ENCODE peak calls at places on chromosome 7, in nine cellular contexts. S is upper lobe of right lung, B is IMR-90, P is GM12878, V is heart right ventricle, Y is tibial nerve, O is fibroblast of lung, N is tibial artery, F is A673. U is an unnamed sample. For H3K4me1 and H3K27me3, the result is how much of the 10 kb centered on the place peaks cover.

GRCh38 chr7:106588576-106589494 is 72.1 kb downstream of the CCDC71L start:
- DNase-seq in S (no peak), B (no peak), P (no peak), V (no peak), Y (no peak), O (no peak), N (no peak), F (no peak), U (no peak)

GRCh38 chr7:47264021-47264651 is 317.8 kb downstream of the TNS3 start:
- DNase-seq in S (no peak), B (no peak), P (no peak), V (no peak), Y (no peak), O (no peak), N (no peak), F (no peak), U (no peak)

GRCh38 chr7:143391462-143392404 is 10.6 kb downstream of the ZYX start:
- DNase-seq in S (no peak), B (peak), P (no peak), V (peak), Y (peak), O (peak), N (peak), F (no peak), U (peak)

GRCh38 chr7:157554393-157555238 is 217.8 kb downstream of the DNAJB6 start:
- DNase-seq in S (peak), B (no peak), P (no peak), V (no peak), Y (no peak), O (no peak), N (peak), F (no peak), U (no peak)

GRCh38 chr7:106614751-106615150 is 46.2 kb downstream of the CCDC71L start:
- DNase-seq in S (no peak), B (no peak), P (no peak), V (no peak), Y (no peak), O (no peak), N (no peak), F (no peak), U (no peak)

GRCh38 chr7:79352323-79352722 is 101.1 kb downstream of the MAGI2 start:
- DNase-seq in S (no peak), B (peak), P (no peak), V (no peak), Y (no peak), O (peak), N (no peak), F (no peak), U (no peak)

GRCh38 chr7:105325225-105325904 is 63.4 kb downstream of the SRPK2 start:
- DNase-seq in S (no peak), B (no peak), P (no peak), V (no peak), Y (no peak), O (no peak), N (no peak), F (no peak), U (no peak)

GRCh38 chr7:97798036-97799019 is 66.4 kb downstream of the TAC1 start:
- DNase-seq in S (no peak), B (no peak), P (no peak), V (no peak), Y (no peak), O (no peak), N (no peak), F (no peak), U (no peak)

GRCh38 chr7:105178177-105178576 is 164.2 kb downstream of the KMT2E start:
- DNase-seq in S (no peak), B (no peak), P (no peak), V (no peak), Y (no peak), O (no peak), N (no peak), F (no peak), U (no peak)

GRCh38 chr7:104206841-104207240 is 972 bp downstream of the ORC5 start:
- DNase-seq in S (no peak), B (no peak), P (no peak), V (no peak), Y (no peak), O (no peak), N (no peak), F (no peak), U (no peak)

GRCh38 chr7:37440738-37441404 is 7.8 kb downstream of the ELMO1 start:
- DNase-seq in S (no peak), B (no peak), P (no peak), V (peak), Y (no peak), O (no peak), N (no peak), F (no peak), U (no peak)
- H3K27ac ChIP-seq in S (peak), B (no peak), P (no peak), V (peak), Y (peak), O (no peak), N (peak), F (no peak), U (peak)

DNA sequence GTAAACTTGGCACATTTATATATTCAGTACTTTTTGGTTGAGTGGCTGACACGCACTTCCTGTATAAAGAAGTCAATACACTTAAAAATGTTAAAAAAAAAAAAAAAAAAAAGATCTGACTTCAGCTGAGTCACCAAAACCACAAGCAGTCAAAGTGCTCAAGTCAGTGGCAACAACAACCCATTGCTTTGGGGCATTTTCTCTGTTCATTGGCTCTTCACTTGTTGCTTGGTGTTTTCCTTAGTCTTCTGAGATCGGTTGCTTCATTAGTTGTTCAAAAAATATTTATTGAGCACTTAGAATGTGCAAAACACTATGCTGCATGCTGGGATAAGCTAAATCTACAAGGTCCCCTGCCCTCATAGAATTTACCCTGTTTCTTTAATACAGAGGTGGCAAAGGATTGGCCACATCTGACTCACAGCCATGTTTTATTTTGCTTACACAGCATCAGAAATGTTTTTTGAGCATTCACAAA is 63.7 kb downstream of the ZNRF2 start:
- DNase-seq in S (no peak), B (peak), P (peak), V (no peak), Y (no peak), O (peak), N (no peak), F (peak), U (no peak)
- H3K4me1 ChIP-seq in S (under half), B (under half), P (under half), V (under half), Y (under half), O (under half), N (half or more), F (half or more), U (under half)

DNA sequence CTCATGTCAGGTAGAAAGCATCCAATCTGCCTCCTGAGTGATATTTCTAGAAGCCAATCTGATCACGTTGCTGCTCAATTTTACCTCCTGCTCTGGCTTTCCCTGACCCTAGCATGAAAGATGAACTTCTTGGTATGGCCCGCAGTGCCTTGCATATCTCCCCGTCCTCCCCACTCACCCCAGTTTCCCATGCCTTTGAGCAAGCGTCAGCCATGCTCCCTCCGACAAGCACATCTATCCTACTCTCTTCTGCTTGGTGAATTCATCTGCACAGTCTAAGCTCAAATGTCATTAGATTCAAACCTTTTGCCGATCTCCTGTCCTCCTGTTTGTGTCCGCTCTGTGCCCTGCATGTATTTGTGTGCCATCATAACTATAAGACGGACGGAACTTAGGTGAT is 6.2 kb upstream of the TBXAS1 start:
- DNase-seq in S (no peak), B (no peak), P (no peak), V (no peak), Y (no peak), O (no peak), N (no peak), F (no peak), U (no peak)
- H3K27me3 ChIP-seq in S (under half), B (under half), P (under half), V (under half), Y (under half), O (under half), N (under half), F (under half), U (under half)

DNA sequence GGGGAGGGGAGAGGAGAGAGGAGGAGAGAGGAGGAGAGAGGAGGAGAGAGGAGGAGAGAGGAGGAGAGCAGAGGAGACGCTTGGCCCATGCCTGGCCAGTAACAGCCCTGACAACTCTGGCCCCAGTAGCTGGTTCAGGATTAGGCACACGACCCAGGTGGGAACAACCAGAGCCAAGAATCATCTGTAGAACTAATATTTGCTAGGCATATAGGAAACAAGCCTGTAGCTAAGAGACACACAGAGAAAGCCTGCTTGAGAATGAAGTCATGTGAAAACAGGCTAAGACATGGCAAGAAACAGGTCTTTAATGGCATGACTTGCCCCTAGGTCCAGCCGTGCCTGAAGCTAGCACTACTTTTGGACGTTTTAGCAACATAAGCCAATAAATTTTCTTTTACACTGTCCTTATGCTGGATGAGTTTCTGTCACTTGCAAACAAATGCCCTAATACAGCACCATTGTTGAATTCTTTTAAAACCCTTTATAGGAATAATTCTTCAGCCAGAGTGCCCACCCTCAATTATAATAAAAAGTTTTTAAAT is 17.5 kb downstream of the OSBPL3 start:
- DNase-seq in S (no peak), B (no peak), P (no peak), V (no peak), Y (no peak), O (no peak), N (no peak), F (no peak), U (no peak)
- H3K27ac ChIP-seq in S (no peak), B (no peak), P (peak), V (no peak), Y (no peak), O (no peak), N (no peak), F (no peak), U (no peak)

GRCh38 chr7:44978511-44979366 is at the start of gene MYO1G:
- DNase-seq in S (peak), B (no peak), P (peak), V (no peak), Y (no peak), O (no peak), N (no peak), F (no peak), U (peak)
- H3K4me1 ChIP-seq in S (under half), B (under half), P (half or more), V (under half), Y (under half), O (under half), N (under half), F (under half), U (under half)

DNA sequence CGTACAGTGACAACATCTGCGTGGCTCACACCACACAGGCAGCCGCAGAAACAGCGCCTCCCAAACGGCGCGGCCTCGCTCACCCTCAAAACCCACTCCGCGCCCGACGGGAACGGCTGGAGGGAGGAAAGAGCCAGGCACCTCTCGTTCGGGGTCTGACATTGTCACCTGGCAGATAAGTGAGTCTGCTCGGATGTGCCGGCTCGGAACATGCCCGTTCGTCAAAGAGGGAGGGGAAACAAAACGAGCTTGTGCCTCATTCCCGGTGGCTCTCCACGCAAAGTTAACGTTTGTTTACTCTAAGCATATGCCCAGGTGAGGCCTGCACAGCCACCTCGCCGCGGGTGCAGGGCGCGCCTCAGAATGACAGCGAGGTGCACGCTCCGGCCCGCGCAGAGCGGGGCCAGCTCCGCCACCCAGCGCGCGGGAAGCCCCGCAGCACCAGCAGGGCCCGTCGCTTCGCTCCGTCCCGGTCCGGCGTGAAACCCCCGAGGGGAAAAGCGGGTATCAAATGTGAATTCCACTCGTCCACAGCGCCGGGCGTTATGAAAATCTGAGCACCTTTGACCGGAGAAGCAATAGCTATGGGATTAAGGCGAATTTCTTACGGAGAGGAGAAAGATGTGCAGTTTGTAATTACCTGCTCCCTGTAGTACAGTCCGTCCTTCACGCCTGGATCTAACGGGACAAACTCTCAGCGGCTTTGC is 13.1 kb downstream of the CNPY1 start:
- DNase-seq in S (peak), B (no peak), P (no peak), V (no peak), Y (no peak), O (no peak), N (no peak), F (no peak), U (no peak)
- H3K27me3 ChIP-seq in S (half or more), B (under half), P (under half), V (half or more), Y (under half), O (under half), N (half or more), F (half or more), U (under half)

GRCh38 chr7:127885843-127886242 is 145.4 kb downstream of the LRRC4 start:
- DNase-seq in S (no peak), B (peak), P (no peak), V (peak), Y (no peak), O (peak), N (peak), F (peak), U (no peak)

GRCh38 chr7:127886248-127886647 is 145.0 kb downstream of the LRRC4 start:
- DNase-seq in S (no peak), B (peak), P (no peak), V (no peak), Y (no peak), O (peak), N (no peak), F (no peak), U (no peak)

GRCh38 chr7:127888411-127888810 is 142.8 kb downstream of the LRRC4 start:
- DNase-seq in S (no peak), B (no peak), P (no peak), V (no peak), Y (no peak), O (no peak), N (no peak), F (no peak), U (no peak)

GRCh38 chr7:127887631-127888030 is 143.6 kb downstream of the LRRC4 start:
- DNase-seq in S (no peak), B (no peak), P (no peak), V (no peak), Y (no peak), O (no peak), N (no peak), F (no peak), U (no peak)

GRCh38 chr7:127887096-127887495 is 144.1 kb downstream of the LRRC4 start:
- DNase-seq in S (no peak), B (no peak), P (no peak), V (no peak), Y (no peak), O (no peak), N (no peak), F (no peak), U (no peak)
- H3K27ac ChIP-seq in S (no peak), B (no peak), P (no peak), V (no peak), Y (peak), O (no peak), N (no peak), F (no peak), U (no peak)

DNA sequence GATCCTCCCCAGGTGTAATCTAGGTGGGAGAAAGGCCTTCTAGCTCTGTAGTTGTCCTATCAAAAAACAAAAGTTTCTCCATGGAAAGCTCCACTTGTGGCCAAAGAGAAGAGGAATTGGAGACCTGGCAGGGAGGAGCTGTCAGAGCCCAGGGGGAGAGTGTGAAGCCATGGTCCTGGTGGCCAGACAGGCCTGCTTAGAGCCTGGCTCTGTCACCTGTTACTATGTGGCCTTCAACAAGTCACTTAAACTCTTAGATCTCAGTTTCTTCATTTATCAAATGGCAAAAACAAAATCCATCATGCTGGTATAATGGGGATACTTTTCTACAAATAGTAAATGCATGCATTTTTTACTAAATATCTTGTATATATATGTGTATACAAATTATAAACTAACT is 59.0 kb upstream of the NFE2L3 start:
- DNase-seq in S (no peak), B (no peak), P (no peak), V (no peak), Y (no peak), O (no peak), N (no peak), F (no peak), U (no peak)
- H3K4me1 ChIP-seq in S (under half), B (under half), P (under half), V (under half), Y (under half), O (under half), N (under half), F (under half), U (under half)

GRCh38 chr7:151197932-151198331 is 10.9 kb upstream of the ASB10 start:
- DNase-seq in S (no peak), B (no peak), P (no peak), V (no peak), Y (no peak), O (no peak), N (no peak), F (no peak), U (no peak)

GRCh38 chr7:151199196-151199874 is 11.0 kb downstream of the H2BK1 start:
- DNase-seq in S (no peak), B (no peak), P (no peak), V (no peak), Y (no peak), O (no peak), N (no peak), F (no peak), U (no peak)

GRCh38 chr7:151193203-151193602 is 6.2 kb upstream of the ASB10 start:
- DNase-seq in S (no peak), B (no peak), P (no peak), V (no peak), Y (no peak), O (no peak), N (no peak), F (no peak), U (no peak)

GRCh38 chr7:151194188-151194587 is 7.1 kb upstream of the ASB10 start:
- DNase-seq in S (no peak), B (no peak), P (no peak), V (no peak), Y (no peak), O (no peak), N (no peak), F (no peak), U (no peak)

GRCh38 chr7:151195616-151196450 is 8.8 kb upstream of the ASB10 start:
- DNase-seq in S (no peak), B (no peak), P (no peak), V (no peak), Y (no peak), O (no peak), N (no peak), F (no peak), U (peak)
- H3K27me3 ChIP-seq in S (under half), B (half or more), P (under half), V (under half), Y (under half), O (under half), N (half or more), F (under half), U (under half)

U was measured in right lobe of liver.